ENCODE peak calls at places on chromosomes 16 and 17, in eight cellular contexts. C is psoas muscle, O is esophagus muscularis mucosa, X is epithelial cell of esophagus, G is GM06990, K is ascending aorta, W is B cell, H is Calu3. T is an unnamed sample.

GRCh38 chr16:67672739-67673662 is 6.4 kb downstream of the C16orf86 start:
- DNase-seq in C (peak), O (no peak), X (peak), G (no peak), K (no peak), W (peak), H (peak), T (no peak)

GRCh38 chr16:53629607-53630312 is 73.9 kb downstream of the RPGRIP1L start:
- DNase-seq in C (no peak), O (no peak), X (no peak), G (no peak), K (no peak), W (no peak), H (no peak), T (no peak)

GRCh38 chr17:55458977-55459376 is 37.3 kb upstream of the MMD start:
- DNase-seq in C (no peak), O (no peak), X (peak), G (peak), K (no peak), W (peak), H (peak), T (no peak)

GRCh38 chr17:20952183-20952582 is 90.6 kb downstream of the USP22 start:
- DNase-seq in C (no peak), O (no peak), X (peak), G (no peak), K (no peak), W (no peak), H (no peak), T (no peak)

GRCh38 chr16:75591001-75591852 is 25.0 kb downstream of the GABARAPL2 start:
- DNase-seq in C (peak), O (no peak), X (peak), G (no peak), K (no peak), W (no peak), H (no peak), T (no peak)

GRCh38 chr17:67431210-67432015 is 54.3 kb downstream of the PITPNC1 start:
- DNase-seq in C (no peak), O (no peak), X (peak), G (peak), K (no peak), W (no peak), H (no peak), T (no peak)

GRCh38 chr16:81652798-81653505 is 126.1 kb upstream of the PLCG2 start:
- DNase-seq in C (no peak), O (no peak), X (no peak), G (no peak), K (no peak), W (no peak), H (no peak), T (no peak)

GRCh38 chr16:80803341-80804060 is 897 bp downstream of the CDYL2 start:
- DNase-seq in C (peak), O (no peak), X (peak), G (no peak), K (no peak), W (peak), H (no peak), T (no peak)

GRCh38 chr16:85614338-85615013 is 1.4 kb downstream of the GSE1 start:
- DNase-seq in C (no peak), O (no peak), X (peak), G (no peak), K (no peak), W (no peak), H (peak), T (no peak)

GRCh38 chr16:54397190-54397835 is 110.7 kb upstream of the IRX3 start:
- DNase-seq in C (no peak), O (no peak), X (no peak), G (no peak), K (no peak), W (no peak), H (no peak), T (no peak)

GRCh38 chr17:80941171-80941570 is 50.5 kb upstream of the CHMP6 start:
- DNase-seq in C (no peak), O (no peak), X (no peak), G (no peak), K (no peak), W (no peak), H (no peak), T (no peak)

GRCh38 chr17:50833396-50834125 is 1.8 kb upstream of the WFIKKN2 start:
- DNase-seq in C (no peak), O (no peak), X (no peak), G (no peak), K (no peak), W (no peak), H (no peak), T (no peak)

GRCh38 chr17:17866425-17866824 is 29.6 kb upstream of the SREBF1 start:
- DNase-seq in C (no peak), O (no peak), X (no peak), G (no peak), K (no peak), W (no peak), H (no peak), T (no peak)

GRCh38 chr17:18379246-18380146 is 1.9 kb downstream of the EVPLL start:
- DNase-seq in C (no peak), O (no peak), X (peak), G (no peak), K (no peak), W (no peak), H (no peak), T (no peak)

GRCh38 chr16:11801481-11802021 is 4.5 kb upstream of the ZC3H7A start:
- DNase-seq in C (no peak), O (no peak), X (no peak), G (no peak), K (no peak), W (no peak), H (no peak), T (no peak)

GRCh38 chr17:21689604-21690003 is 2.7 kb upstream of the KCNJ18 start:
- DNase-seq in C (peak), O (no peak), X (peak), G (no peak), K (no peak), W (no peak), H (no peak), T (no peak)

GRCh38 chr17:81484195-81484979 is 28.2 kb downstream of the ACTG1 start:
- DNase-seq in C (peak), O (peak), X (peak), G (peak), K (peak), W (peak), H (peak), T (peak)

GRCh38 chr16:714079-714478 is 839 bp upstream of the METRN start:
- DNase-seq in C (no peak), O (no peak), X (peak), G (no peak), K (no peak), W (no peak), H (no peak), T (no peak)

GRCh38 chr17:61321344-61321743 is 78.3 kb upstream of the TBX2 start:
- DNase-seq in C (no peak), O (no peak), X (no peak), G (no peak), K (no peak), W (no peak), H (no peak), T (no peak)

GRCh38 chr17:62664336-62665120 is 37.1 kb downstream of the MRC2 start:
- DNase-seq in C (no peak), O (no peak), X (no peak), G (no peak), K (no peak), W (no peak), H (no peak), T (no peak)

GRCh38 chr16:86990451-86990850 is 326.7 kb downstream of the C16orf95 start:
- DNase-seq in C (no peak), O (no peak), X (no peak), G (no peak), K (no peak), W (no peak), H (no peak), T (no peak)

GRCh38 chr17:37233001-37233400 is 142.8 kb upstream of the C17orf78 start:
- DNase-seq in C (no peak), O (no peak), X (no peak), G (no peak), K (no peak), W (no peak), H (no peak), T (no peak)

GRCh38 chr16:65731840-65732239 is 610.0 kb upstream of the CDH11 start:
- DNase-seq in C (no peak), O (no peak), X (peak), G (no peak), K (no peak), W (no peak), H (no peak), T (no peak)

GRCh38 chr16:5490499-5490898 is 392.9 kb upstream of the EEF2KMT start:
- DNase-seq in C (peak), O (no peak), X (no peak), G (peak), K (no peak), W (no peak), H (peak), T (no peak)

GRCh38 chr17:80729016-80729415 is 184.4 kb downstream of the RPTOR start:
- DNase-seq in C (no peak), O (no peak), X (no peak), G (no peak), K (no peak), W (no peak), H (no peak), T (no peak)

GRCh38 chr16:70157105-70157476 is 16.5 kb upstream of the CLEC18C start:
- DNase-seq in C (no peak), O (peak), X (no peak), G (no peak), K (no peak), W (no peak), H (no peak), T (no peak)

GRCh38 chr16:9610727-9611126 is 519.3 kb downstream of the HAPSTR1 start:
- DNase-seq in C (no peak), O (no peak), X (no peak), G (no peak), K (no peak), W (no peak), H (no peak), T (no peak)

GRCh38 chr17:4833941-4834501 is 881 bp downstream of the MINK1 start:
- DNase-seq in C (no peak), O (no peak), X (peak), G (no peak), K (no peak), W (peak), H (peak), T (no peak)

GRCh38 chr17:48330386-48330785 is 99.6 kb downstream of the SKAP1 start:
- DNase-seq in C (no peak), O (no peak), X (no peak), G (no peak), K (no peak), W (no peak), H (no peak), T (no peak)

GRCh38 chr17:4607261-4607731 is 23.0 kb downstream of the SMTNL2 start:
- DNase-seq in C (no peak), O (no peak), X (no peak), G (no peak), K (no peak), W (no peak), H (no peak), T (no peak)

GRCh38 chr17:17351901-17352781 is 49.0 kb downstream of the NT5M start:
- DNase-seq in C (peak), O (no peak), X (no peak), G (no peak), K (no peak), W (no peak), H (peak), T (no peak)

GRCh38 chr17:67629963-67630320 is 87.8 kb upstream of the NOL11 start:
- DNase-seq in C (no peak), O (no peak), X (peak), G (no peak), K (no peak), W (no peak), H (no peak), T (no peak)

GRCh38 chr17:51391992-51392654 is 131.8 kb downstream of the UTP18 start:
- DNase-seq in C (no peak), O (no peak), X (no peak), G (no peak), K (no peak), W (no peak), H (peak), T (no peak)

GRCh38 chr16:19236561-19236960 is 49.0 kb upstream of the CLEC19A start:
- DNase-seq in C (no peak), O (no peak), X (no peak), G (no peak), K (no peak), W (no peak), H (peak), T (no peak)

GRCh38 chr16:78443780-78444422 is 344.4 kb downstream of the WWOX start:
- DNase-seq in C (no peak), O (peak), X (no peak), G (no peak), K (no peak), W (no peak), H (no peak), T (no peak)

DNA sequence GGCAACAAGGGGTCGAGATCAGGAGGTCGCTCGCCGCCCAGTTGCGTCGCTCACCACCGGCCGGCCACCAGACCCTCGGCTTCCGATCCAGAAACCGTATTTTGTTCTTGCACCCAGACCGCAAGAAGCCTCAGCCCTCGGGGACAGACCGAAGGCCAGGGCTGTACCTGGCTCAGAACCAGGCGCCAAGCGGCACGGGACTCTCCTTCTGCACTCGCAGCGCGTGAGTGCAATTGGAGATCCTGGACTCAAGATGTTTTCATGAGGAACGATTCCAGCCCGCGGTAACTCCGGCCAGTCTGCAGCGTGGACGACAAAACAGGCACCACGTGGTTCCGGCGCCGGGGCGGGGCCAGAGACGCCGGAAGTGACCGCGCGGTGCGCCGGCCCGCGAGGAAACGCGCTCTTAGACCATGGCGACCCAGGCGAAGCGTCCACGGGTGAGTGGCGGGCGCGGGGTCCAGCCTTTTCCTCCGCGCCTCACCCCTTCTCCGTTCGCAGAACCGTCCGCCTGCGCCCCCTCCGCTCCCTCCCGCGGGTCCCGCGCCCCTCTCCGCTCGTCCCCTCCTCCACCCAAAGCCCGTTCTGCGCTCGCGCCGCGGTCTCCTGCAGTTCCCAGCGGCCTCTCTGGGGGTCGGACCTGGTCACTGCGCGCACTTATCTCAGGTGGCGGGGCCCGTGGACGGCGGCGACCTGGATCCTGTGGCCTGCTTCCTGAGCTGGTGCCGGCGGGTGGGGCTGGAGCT is at the start of gene SETD6:
- DNase-seq in C (peak), O (peak), X (peak), G (peak), K (peak), W (peak), H (peak), T (peak)
- TF ChIP-seq CTCF in C (peak), O (peak), X (peak), G (peak), K (peak), W (no peak), H (peak), T (peak)

GRCh38 chr17:34652001-34652400 is 72.6 kb downstream of the TMEM132E start:
- DNase-seq in C (no peak), O (no peak), X (no peak), G (no peak), K (no peak), W (no peak), H (no peak), T (no peak)

GRCh38 chr17:34647511-34647910 is 68.1 kb downstream of the TMEM132E start:
- DNase-seq in C (no peak), O (no peak), X (no peak), G (no peak), K (no peak), W (no peak), H (no peak), T (no peak)

GRCh38 chr17:34651267-34651955 is 72.0 kb downstream of the TMEM132E start:
- DNase-seq in C (no peak), O (no peak), X (no peak), G (no peak), K (no peak), W (no peak), H (no peak), T (no peak)

GRCh38 chr17:34654276-34654675 is 74.9 kb downstream of the TMEM132E start:
- DNase-seq in C (no peak), O (no peak), X (no peak), G (no peak), K (no peak), W (no peak), H (no peak), T (no peak)

DNA sequence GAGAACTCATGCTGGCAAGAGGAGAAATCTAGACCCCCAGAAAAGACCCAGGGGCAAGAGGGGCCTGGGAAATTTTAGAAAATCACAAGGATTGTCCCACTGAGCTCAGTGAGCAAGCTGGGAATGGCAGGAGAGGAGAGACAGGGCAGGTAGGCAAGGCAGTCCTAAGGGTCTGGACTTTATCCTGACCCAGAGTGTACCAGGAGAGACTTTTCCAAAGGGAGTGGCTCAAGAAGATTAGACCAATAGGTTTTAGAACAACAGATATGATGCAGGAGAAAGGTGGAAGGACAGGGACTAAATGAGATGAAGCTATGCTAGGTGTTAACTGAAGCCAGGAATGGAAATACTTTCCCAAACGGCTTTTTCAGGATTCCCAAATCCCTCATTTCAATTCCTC is 71.0 kb downstream of the TMEM132E start:
- DNase-seq in C (no peak), O (no peak), X (no peak), G (no peak), K (no peak), W (no peak), H (no peak), T (no peak)
- TF ChIP-seq CTCF in C (no peak), O (no peak), X (no peak), G (no peak), K (no peak), W (no peak), H (no peak), T (no peak)

GRCh38 chr16:74563828-74564263 is 43.1 kb downstream of the GLG1 start:
- DNase-seq in C (peak), O (no peak), X (peak), G (no peak), K (no peak), W (no peak), H (peak), T (no peak)
- TF ChIP-seq CTCF in C (no peak), O (no peak), X (no peak), G (no peak), K (no peak), W (no peak), H (no peak), T (no peak)

GRCh38 chr17:75706042-75706728 is 15.1 kb upstream of the ITGB4 start:
- DNase-seq in C (no peak), O (no peak), X (no peak), G (no peak), K (no peak), W (no peak), H (no peak), T (no peak)
- TF ChIP-seq CTCF in C (no peak), O (no peak), X (no peak), G (peak), K (no peak), W (no peak), H (no peak), T (no peak)

GRCh38 chr16:72977127-72977526 is 70.8 kb downstream of the ZFHX3 start:
- DNase-seq in C (no peak), O (no peak), X (no peak), G (no peak), K (no peak), W (no peak), H (no peak), T (no peak)

GRCh38 chr16:72978212-72978611 is 69.7 kb downstream of the ZFHX3 start:
- DNase-seq in C (no peak), O (no peak), X (no peak), G (no peak), K (no peak), W (no peak), H (no peak), T (no peak)

GRCh38 chr16:72976747-72977064 is 71.2 kb downstream of the ZFHX3 start:
- DNase-seq in C (no peak), O (no peak), X (no peak), G (no peak), K (no peak), W (no peak), H (no peak), T (no peak)

GRCh38 chr16:72974142-72974769 is 73.7 kb downstream of the ZFHX3 start:
- DNase-seq in C (no peak), O (no peak), X (no peak), G (no peak), K (no peak), W (no peak), H (no peak), T (no peak)

DNA sequence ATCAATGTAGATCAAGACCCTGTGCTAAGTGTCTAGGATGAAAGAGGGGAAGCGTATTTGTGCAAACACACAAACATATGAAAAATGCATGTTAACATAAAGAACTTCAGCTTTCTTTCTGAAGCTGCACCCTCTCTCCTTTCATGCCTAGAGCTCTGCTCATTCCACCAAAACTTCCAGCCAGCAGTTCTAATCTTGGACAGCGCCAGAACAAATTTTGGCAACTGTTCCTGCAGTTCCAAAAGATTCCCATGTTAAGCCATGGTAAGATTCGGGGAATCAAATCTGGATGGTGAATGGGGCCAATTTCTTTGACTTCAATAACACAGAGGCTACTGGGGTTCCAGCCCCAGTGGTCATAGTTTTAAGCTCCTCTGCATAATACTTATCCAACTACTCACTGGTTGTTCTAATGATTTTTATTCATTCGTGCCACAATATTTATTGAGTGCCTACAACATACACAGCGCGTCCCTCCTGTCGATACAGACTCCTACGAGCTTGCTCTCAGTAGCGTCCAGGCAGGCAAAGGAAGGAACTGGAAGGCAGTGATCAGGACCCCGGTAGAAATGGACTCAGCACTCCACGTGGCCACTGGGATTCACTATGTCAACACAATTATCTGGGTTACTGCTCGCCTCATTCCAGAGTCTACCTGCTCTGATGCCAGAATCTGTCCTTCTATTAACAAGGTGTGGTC is 71.7 kb downstream of the ZFHX3 start:
- DNase-seq in C (no peak), O (no peak), X (no peak), G (no peak), K (no peak), W (no peak), H (no peak), T (no peak)
- TF ChIP-seq CTCF in C (no peak), O (no peak), X (no peak), G (no peak), K (no peak), W (no peak), H (no peak), T (no peak)

DNA sequence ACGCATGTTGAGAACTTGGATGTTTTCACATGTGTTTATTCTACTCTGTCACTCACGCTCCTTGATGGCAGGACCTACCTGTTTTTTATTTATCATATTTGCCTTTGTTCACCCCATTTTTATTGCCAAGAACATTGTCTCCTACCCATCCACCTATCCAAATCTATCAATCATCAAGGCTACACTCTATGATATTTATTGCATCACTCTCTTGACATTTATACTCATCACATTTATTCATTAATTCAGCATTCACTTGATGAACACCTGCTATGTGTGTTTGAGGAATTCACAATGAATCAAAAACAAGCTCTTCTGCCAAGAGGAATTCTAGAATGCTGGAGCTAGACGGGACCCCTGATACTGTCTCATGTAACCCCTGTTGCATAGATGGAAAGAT is 94.5 kb upstream of the ZNF469 start:
- DNase-seq in C (no peak), O (no peak), X (no peak), G (no peak), K (no peak), W (no peak), H (no peak), T (no peak)
- TF ChIP-seq CTCF in C (no peak), O (no peak), X (no peak), G (no peak), K (no peak), W (no peak), H (no peak), T (no peak)

T was measured in osteocyte.